ENCODE peak calls at places on chromosomes 6 and 20, in six cellular contexts. One of them, this sample, is unnamed.

GRCh38 chr20:3980260-3981131 is 34.9 kb downstream of the RNF24 start:
- DNase-seq in C1 segment of cervical spinal cord: no peak
- DNase-seq in naive B cell: no peak
- DNase-seq in AG09319: no peak
- DNase-seq in stimulated activated naive CD8-positive, alpha-beta T cell treated with anti-CD3 and anti-CD28 coated beads, Interleukin-15, amount 100 ng/mL, for 72 hours: no peak
- DNase-seq in foreskin fibroblast: peak
- DNase-seq in this sample: no peak

GRCh38 chr6:122772724-122773123 is 6.8 kb upstream of the FABP7 start:
- DNase-seq in stimulated activated naive CD8-positive, alpha-beta T cell treated with anti-CD3 and anti-CD28 coated beads, Interleukin-15, amount 100 ng/mL, for 72 hours: no peak
- DNase-seq in C1 segment of cervical spinal cord: no peak
- DNase-seq in AG09319: no peak
- DNase-seq in foreskin fibroblast: no peak
- DNase-seq in naive B cell: no peak
- DNase-seq in this sample: no peak

GRCh38 chr6:52016918-52017748 is 70.3 kb downstream of the PKHD1 start:
- DNase-seq in C1 segment of cervical spinal cord: no peak
- DNase-seq in AG09319: no peak
- DNase-seq in stimulated activated naive CD8-positive, alpha-beta T cell treated with anti-CD3 and anti-CD28 coated beads, Interleukin-15, amount 100 ng/mL, for 72 hours: no peak
- DNase-seq in foreskin fibroblast: no peak
- DNase-seq in naive B cell: no peak
- DNase-seq in this sample: no peak

GRCh38 chr6:145895802-145896201 is 68.4 kb downstream of the SHPRH start:
- DNase-seq in stimulated activated naive CD8-positive, alpha-beta T cell treated with anti-CD3 and anti-CD28 coated beads, Interleukin-15, amount 100 ng/mL, for 72 hours: no peak
- DNase-seq in foreskin fibroblast: no peak
- DNase-seq in C1 segment of cervical spinal cord: no peak
- DNase-seq in naive B cell: no peak
- DNase-seq in AG09319: no peak
- DNase-seq in this sample: no peak

GRCh38 chr6:77183447-77183846 is 279.8 kb downstream of the HTR1B start:
- DNase-seq in foreskin fibroblast: no peak
- DNase-seq in stimulated activated naive CD8-positive, alpha-beta T cell treated with anti-CD3 and anti-CD28 coated beads, Interleukin-15, amount 100 ng/mL, for 72 hours: no peak
- DNase-seq in AG09319: no peak
- DNase-seq in C1 segment of cervical spinal cord: no peak
- DNase-seq in naive B cell: no peak
- DNase-seq in this sample: no peak

GRCh38 chr20:38195521-38195920 is 30.5 kb upstream of the TGM2 start:
- DNase-seq in stimulated activated naive CD8-positive, alpha-beta T cell treated with anti-CD3 and anti-CD28 coated beads, Interleukin-15, amount 100 ng/mL, for 72 hours: no peak
- DNase-seq in foreskin fibroblast: no peak
- DNase-seq in AG09319: no peak
- DNase-seq in C1 segment of cervical spinal cord: no peak
- DNase-seq in naive B cell: no peak
- DNase-seq in this sample: no peak

GRCh38 chr6:166745801-166746668 is 119.0 kb upstream of the RPS6KA2 start:
- DNase-seq in foreskin fibroblast: no peak
- DNase-seq in stimulated activated naive CD8-positive, alpha-beta T cell treated with anti-CD3 and anti-CD28 coated beads, Interleukin-15, amount 100 ng/mL, for 72 hours: no peak
- DNase-seq in C1 segment of cervical spinal cord: no peak
- DNase-seq in AG09319: no peak
- DNase-seq in naive B cell: no peak
- DNase-seq in this sample: no peak

GRCh38 chr6:89970072-89970471 is 75.8 kb downstream of the GJA10 start:
- DNase-seq in stimulated activated naive CD8-positive, alpha-beta T cell treated with anti-CD3 and anti-CD28 coated beads, Interleukin-15, amount 100 ng/mL, for 72 hours: no peak
- DNase-seq in AG09319: no peak
- DNase-seq in foreskin fibroblast: no peak
- DNase-seq in C1 segment of cervical spinal cord: no peak
- DNase-seq in naive B cell: no peak
- DNase-seq in this sample: no peak

GRCh38 chr6:34129753-34130152 is 16.1 kb downstream of the GRM4 start:
- DNase-seq in naive B cell: no peak
- DNase-seq in C1 segment of cervical spinal cord: no peak
- DNase-seq in AG09319: no peak
- DNase-seq in foreskin fibroblast: no peak
- DNase-seq in stimulated activated naive CD8-positive, alpha-beta T cell treated with anti-CD3 and anti-CD28 coated beads, Interleukin-15, amount 100 ng/mL, for 72 hours: no peak
- DNase-seq in this sample: no peak

GRCh38 chr6:72182337-72183246 is 296.2 kb downstream of the RIMS1 start:
- DNase-seq in AG09319: no peak
- DNase-seq in foreskin fibroblast: peak
- DNase-seq in naive B cell: peak
- DNase-seq in stimulated activated naive CD8-positive, alpha-beta T cell treated with anti-CD3 and anti-CD28 coated beads, Interleukin-15, amount 100 ng/mL, for 72 hours: peak
- DNase-seq in C1 segment of cervical spinal cord: no peak
- DNase-seq in this sample: peak

GRCh38 chr20:63094767-63095499 is 88.2 kb upstream of the BHLHE23 start:
- DNase-seq in foreskin fibroblast: no peak
- DNase-seq in naive B cell: no peak
- DNase-seq in AG09319: no peak
- DNase-seq in stimulated activated naive CD8-positive, alpha-beta T cell treated with anti-CD3 and anti-CD28 coated beads, Interleukin-15, amount 100 ng/mL, for 72 hours: no peak
- DNase-seq in C1 segment of cervical spinal cord: no peak
- DNase-seq in this sample: peak

GRCh38 chr6:134115715-134116074 is 63.3 kb upstream of the SLC2A12 start:
- DNase-seq in C1 segment of cervical spinal cord: no peak
- DNase-seq in naive B cell: no peak
- DNase-seq in foreskin fibroblast: no peak
- DNase-seq in stimulated activated naive CD8-positive, alpha-beta T cell treated with anti-CD3 and anti-CD28 coated beads, Interleukin-15, amount 100 ng/mL, for 72 hours: no peak
- DNase-seq in AG09319: no peak
- DNase-seq in this sample: no peak

GRCh38 chr6:118739976-118740771 is 88.8 kb upstream of the CEP85L start:
- DNase-seq in foreskin fibroblast: no peak
- DNase-seq in AG09319: no peak
- DNase-seq in naive B cell: no peak
- DNase-seq in C1 segment of cervical spinal cord: no peak
- DNase-seq in stimulated activated naive CD8-positive, alpha-beta T cell treated with anti-CD3 and anti-CD28 coated beads, Interleukin-15, amount 100 ng/mL, for 72 hours: no peak
- DNase-seq in this sample: no peak

GRCh38 chr6:154861825-154862224 is 128.6 kb downstream of the SCAF8 start:
- DNase-seq in naive B cell: no peak
- DNase-seq in stimulated activated naive CD8-positive, alpha-beta T cell treated with anti-CD3 and anti-CD28 coated beads, Interleukin-15, amount 100 ng/mL, for 72 hours: no peak
- DNase-seq in AG09319: no peak
- DNase-seq in foreskin fibroblast: no peak
- DNase-seq in C1 segment of cervical spinal cord: no peak
- DNase-seq in this sample: no peak

GRCh38 chr20:37313546-37314091 is 24.2 kb downstream of the MANBAL start:
- DNase-seq in C1 segment of cervical spinal cord: no peak
- DNase-seq in AG09319: no peak
- DNase-seq in foreskin fibroblast: no peak
- DNase-seq in stimulated activated naive CD8-positive, alpha-beta T cell treated with anti-CD3 and anti-CD28 coated beads, Interleukin-15, amount 100 ng/mL, for 72 hours: no peak
- DNase-seq in naive B cell: no peak
- DNase-seq in this sample: no peak